ENCODE peak calls at places on chromosomes 11 and 22, in four cellular contexts. E is GM19239, V is AG08395, J is amniotic stem cell. Z is an unnamed sample.
A peak's percentile ranks its signal among the peaks of the same experiment; 100 is the strongest.

GRCh38 chr22:24060375-24060788 is 49.3 kb downstream of the CABIN1 start:
- DNase-seq in E (no peak), V (peak; percentile 96), J (peak; percentile 64), Z (no peak)

GRCh38 chr22:30000566-30000965 is 79.7 kb upstream of the HORMAD2 start:
- DNase-seq in E (no peak), V (no peak), J (no peak), Z (no peak)

GRCh38 chr11:134691985-134692384 is 279.9 kb upstream of the B3GAT1 start:
- DNase-seq in E (no peak), V (no peak), J (no peak), Z (no peak)

GRCh38 chr11:1873048-1873812 is 18.5 kb downstream of the PRR33 start:
- DNase-seq in E (no peak), V (no peak), J (no peak), Z (no peak)

GRCh38 chr11:125952973-125953372 is 7.1 kb downstream of the VSIG10L2 start:
- DNase-seq in E (no peak), V (no peak), J (no peak), Z (no peak)

GRCh38 chr22:44642096-44642644 is 59.8 kb upstream of the PRR5 start:
- DNase-seq in E (no peak), V (no peak), J (no peak), Z (no peak)

GRCh38 chr11:123286761-123287160 is 91.7 kb upstream of the CLMP start:
- DNase-seq in E (no peak), V (peak; percentile 50), J (no peak), Z (no peak)

GRCh38 chr22:46714550-46714949 is 23.5 kb downstream of the CERK start:
- DNase-seq in E (no peak), V (peak; percentile 29), J (no peak), Z (no peak)

GRCh38 chr11:102007567-102008437 is 39.4 kb upstream of the CFAP300 start:
- DNase-seq in E (peak; percentile 7), V (peak; percentile 41), J (peak; percentile 32), Z (no peak)

GRCh38 chr11:47410404-47411264 is 2.2 kb downstream of the SLC39A13 start:
- DNase-seq in E (no peak), V (no peak), J (no peak), Z (no peak)

GRCh38 chr22:24503137-24503850 is 8.2 kb downstream of the UPB1 start:
- DNase-seq in E (peak; percentile 72), V (peak; percentile 81), J (no peak), Z (peak; percentile 61)

GRCh38 chr22:44574581-44575343 is 76.7 kb upstream of the RTL6 start:
- DNase-seq in E (no peak), V (no peak), J (no peak), Z (no peak)

GRCh38 chr11:119777940-119778339 is 48.9 kb upstream of the NECTIN1 start:
- DNase-seq in E (no peak), V (no peak), J (no peak), Z (no peak)

GRCh38 chr22:47206819-47207218 is 444.4 kb downstream of the TBC1D22A start:
- DNase-seq in E (no peak), V (no peak), J (no peak), Z (no peak)

GRCh38 chr11:33691051-33691864 is 9.4 kb downstream of the C11orf91 start:
- DNase-seq in E (no peak), V (no peak), J (no peak), Z (no peak)

GRCh38 chr22:28907311-28908008 is 24.1 kb downstream of the ZNRF3 start:
- DNase-seq in E (no peak), V (no peak), J (no peak), Z (peak; percentile 37)

Z was measured in GM12892.